ENCODE peak calls at places on chromosomes 11 and 22, in six cellular contexts. One of them, this sample, is unnamed.

GRCh38 chr11:107721207-107721606 is 9.4 kb upstream of the SLN start:
- DNase-seq in aorta: no peak
- DNase-seq in NCI-H1436: no peak
- DNase-seq in activated CD4-positive, CD25-positive, alpha-beta regulatory T cell: no peak
- DNase-seq in cerebellar cortex: no peak
- DNase-seq in type B pancreatic cell: no peak
- DNase-seq in this sample: no peak

GRCh38 chr11:16820324-16821092 is 82.1 kb downstream of the C11orf58 start:
- DNase-seq in aorta: peak
- DNase-seq in NCI-H1436: peak
- DNase-seq in activated CD4-positive, CD25-positive, alpha-beta regulatory T cell: peak
- DNase-seq in cerebellar cortex: peak
- DNase-seq in type B pancreatic cell: no peak
- DNase-seq in this sample: peak

GRCh38 chr11:64935634-64936081 is at the start of gene GPHA2:
- DNase-seq in aorta: no peak
- DNase-seq in NCI-H1436: no peak
- DNase-seq in activated CD4-positive, CD25-positive, alpha-beta regulatory T cell: no peak
- DNase-seq in cerebellar cortex: peak
- DNase-seq in type B pancreatic cell: no peak
- DNase-seq in this sample: no peak

GRCh38 chr22:20206709-20207215 is 55.9 kb upstream of the CCDC188 start:
- DNase-seq in aorta: no peak
- DNase-seq in NCI-H1436: no peak
- DNase-seq in activated CD4-positive, CD25-positive, alpha-beta regulatory T cell: no peak
- DNase-seq in cerebellar cortex: no peak
- DNase-seq in type B pancreatic cell: no peak
- DNase-seq in this sample: no peak

GRCh38 chr11:94043241-94043640 is 22.1 kb downstream of the HEPHL1 start:
- DNase-seq in aorta: no peak
- DNase-seq in NCI-H1436: no peak
- DNase-seq in activated CD4-positive, CD25-positive, alpha-beta regulatory T cell: no peak
- DNase-seq in cerebellar cortex: no peak
- DNase-seq in type B pancreatic cell: no peak
- DNase-seq in this sample: no peak

GRCh38 chr22:17095538-17095937 is 10.7 kb downstream of the IL17RA start:
- DNase-seq in aorta: peak
- DNase-seq in NCI-H1436: no peak
- DNase-seq in activated CD4-positive, CD25-positive, alpha-beta regulatory T cell: no peak
- DNase-seq in cerebellar cortex: no peak
- DNase-seq in type B pancreatic cell: no peak
- DNase-seq in this sample: no peak

GRCh38 chr22:50459016-50459415 is 15.8 kb downstream of the SBF1 start:
- DNase-seq in aorta: no peak
- DNase-seq in NCI-H1436: no peak
- DNase-seq in activated CD4-positive, CD25-positive, alpha-beta regulatory T cell: no peak
- DNase-seq in cerebellar cortex: no peak
- DNase-seq in type B pancreatic cell: no peak
- DNase-seq in this sample: no peak

GRCh38 chr11:27357250-27357649 is 5.8 kb downstream of the CCDC34 start:
- DNase-seq in aorta: no peak
- DNase-seq in NCI-H1436: no peak
- DNase-seq in activated CD4-positive, CD25-positive, alpha-beta regulatory T cell: no peak
- DNase-seq in cerebellar cortex: peak
- DNase-seq in type B pancreatic cell: no peak
- DNase-seq in this sample: no peak

GRCh38 chr11:9609002-9609759 is 35.7 kb downstream of the WEE1 start:
- DNase-seq in aorta: no peak
- DNase-seq in NCI-H1436: no peak
- DNase-seq in activated CD4-positive, CD25-positive, alpha-beta regulatory T cell: no peak
- DNase-seq in cerebellar cortex: no peak
- DNase-seq in type B pancreatic cell: no peak
- DNase-seq in this sample: no peak

GRCh38 chr22:39967996-39968968 is 8.1 kb downstream of the TMA7B start:
- DNase-seq in aorta: no peak
- DNase-seq in NCI-H1436: no peak
- DNase-seq in activated CD4-positive, CD25-positive, alpha-beta regulatory T cell: no peak
- DNase-seq in cerebellar cortex: no peak
- DNase-seq in type B pancreatic cell: no peak
- DNase-seq in this sample: no peak

GRCh38 chr11:108959874-108960273 is 295.0 kb downstream of the DDX10 start:
- DNase-seq in aorta: no peak
- DNase-seq in NCI-H1436: no peak
- DNase-seq in activated CD4-positive, CD25-positive, alpha-beta regulatory T cell: no peak
- DNase-seq in cerebellar cortex: no peak
- DNase-seq in type B pancreatic cell: no peak
- DNase-seq in this sample: no peak

GRCh38 chr11:27241316-27242122 is 121.5 kb downstream of the CCDC34 start:
- DNase-seq in aorta: no peak
- DNase-seq in NCI-H1436: no peak
- DNase-seq in activated CD4-positive, CD25-positive, alpha-beta regulatory T cell: no peak
- DNase-seq in cerebellar cortex: no peak
- DNase-seq in type B pancreatic cell: no peak
- DNase-seq in this sample: no peak

GRCh38 chr11:131913267-131913666 is 542.9 kb downstream of the NTM start:
- DNase-seq in aorta: no peak
- DNase-seq in NCI-H1436: no peak
- DNase-seq in activated CD4-positive, CD25-positive, alpha-beta regulatory T cell: no peak
- DNase-seq in cerebellar cortex: peak
- DNase-seq in type B pancreatic cell: no peak
- DNase-seq in this sample: no peak

GRCh38 chr22:42296381-42296853 is 26.0 kb upstream of the TCF20 start:
- DNase-seq in aorta: no peak
- DNase-seq in NCI-H1436: peak
- DNase-seq in activated CD4-positive, CD25-positive, alpha-beta regulatory T cell: no peak
- DNase-seq in cerebellar cortex: peak
- DNase-seq in type B pancreatic cell: no peak
- DNase-seq in this sample: no peak

GRCh38 chr22:43742551-43742950 is 69.6 kb downstream of the EFCAB6 start:
- DNase-seq in aorta: no peak
- DNase-seq in NCI-H1436: no peak
- DNase-seq in activated CD4-positive, CD25-positive, alpha-beta regulatory T cell: no peak
- DNase-seq in cerebellar cortex: no peak
- DNase-seq in type B pancreatic cell: no peak
- DNase-seq in this sample: no peak

GRCh38 chr22:29375436-29376076 is 12.8 kb downstream of the AP1B1 start:
- DNase-seq in aorta: no peak
- DNase-seq in NCI-H1436: no peak
- DNase-seq in activated CD4-positive, CD25-positive, alpha-beta regulatory T cell: no peak
- DNase-seq in cerebellar cortex: no peak
- DNase-seq in type B pancreatic cell: no peak
- DNase-seq in this sample: no peak

GRCh38 chr11:96337541-96338530 is 5.2 kb downstream of the MAML2 start:
- DNase-seq in aorta: no peak
- DNase-seq in NCI-H1436: no peak
- DNase-seq in activated CD4-positive, CD25-positive, alpha-beta regulatory T cell: peak
- DNase-seq in cerebellar cortex: peak
- DNase-seq in type B pancreatic cell: no peak
- DNase-seq in this sample: no peak

GRCh38 chr11:27124514-27125264 is 84.1 kb downstream of the BBOX1 start:
- DNase-seq in aorta: no peak
- DNase-seq in NCI-H1436: no peak
- DNase-seq in activated CD4-positive, CD25-positive, alpha-beta regulatory T cell: no peak
- DNase-seq in cerebellar cortex: peak
- DNase-seq in type B pancreatic cell: no peak
- DNase-seq in this sample: no peak

This sample was measured in coronary artery.